ENCODE peak calls at places on chromosomes 11 and 22, in five cellular contexts. V is activated naive CD8-positive, alpha-beta T cell treated with anti-CD3 and anti-CD28 coated beads for 36 hours; R is amniotic epithelial cell; D is caudate nucleus; K is left lobe of liver. O is an unnamed sample.

GRCh38 chr11:68213135-68213515 is at the start of gene KMT5B:
- DNase-seq in V (no peak), R (peak; percentile 55), D (peak; percentile 59), K (peak; percentile 74), O (no peak)

GRCh38 chr11:79013509-79013908 is 427.3 kb downstream of the TENM4 start:
- DNase-seq in V (no peak), R (peak; percentile 16), D (no peak), K (no peak), O (no peak)

GRCh38 chr11:63917685-63918523 is 940 bp upstream of the RCOR2 start:
- DNase-seq in V (peak; percentile 35), R (peak; percentile 17), D (peak; percentile 83), K (no peak), O (no peak)

GRCh38 chr11:132959663-132960062 is 572.6 kb downstream of the OPCML start:
- DNase-seq in V (no peak), R (no peak), D (no peak), K (no peak), O (no peak)

GRCh38 chr11:85281550-85281949 is 345.6 kb downstream of the DLG2 start:
- DNase-seq in V (no peak), R (no peak), D (no peak), K (no peak), O (no peak)

GRCh38 chr11:119578466-119579220 is 150.4 kb downstream of the NECTIN1 start:
- DNase-seq in V (no peak), R (no peak), D (no peak), K (no peak), O (no peak)

GRCh38 chr11:10699072-10699471 is 5.5 kb upstream of the IRAG1 start:
- DNase-seq in V (no peak), R (no peak), D (no peak), K (no peak), O (no peak)

GRCh38 chr11:115054541-115055538 is 376.5 kb downstream of the NXPE2 start:
- DNase-seq in V (no peak), R (no peak), D (no peak), K (no peak), O (no peak)

GRCh38 chr11:119361056-119361787 is 14.7 kb upstream of the MFRP start:
- DNase-seq in V (no peak), R (peak; percentile 97), D (peak; percentile 66), K (peak; percentile 84), O (peak; percentile 74)

GRCh38 chr22:20937794-20938148 is 20.6 kb downstream of the CRKL start:
- DNase-seq in V (no peak), R (no peak), D (no peak), K (no peak), O (no peak)

GRCh38 chr22:29359469-29359868 is 28.9 kb downstream of the AP1B1 start:
- DNase-seq in V (no peak), R (peak; percentile 69), D (peak; percentile 42), K (peak; percentile 72), O (no peak)

GRCh38 chr22:28973352-28973751 is 88.3 kb downstream of the C22orf31 start:
- DNase-seq in V (no peak), R (no peak), D (no peak), K (no peak), O (no peak)

GRCh38 chr22:40020956-40021355 is 26.2 kb downstream of the FAM83F start:
- DNase-seq in V (no peak), R (no peak), D (no peak), K (no peak), O (no peak)

GRCh38 chr11:125110506-125110905 is 920 bp downstream of the TMEM218 start:
- DNase-seq in V (peak; percentile 8), R (peak; percentile 31), D (no peak), K (no peak), O (no peak)

GRCh38 chr11:130371004-130371590 is 56.4 kb upstream of the ZBTB44 start:
- DNase-seq in V (no peak), R (no peak), D (no peak), K (no peak), O (no peak)

GRCh38 chr22:27986459-27986858 is 67.4 kb upstream of the PITPNB start:
- DNase-seq in V (no peak), R (peak; percentile 45), D (no peak), K (no peak), O (no peak)

GRCh38 chr11:123590296-123590912 is 64.0 kb downstream of the SCN3B start:
- DNase-seq in V (no peak), R (peak; percentile 16), D (no peak), K (no peak), O (no peak)

GRCh38 chr11:223921-224320 is 12.2 kb downstream of the SIRT3 start:
- DNase-seq in V (no peak), R (no peak), D (no peak), K (peak; percentile 38), O (no peak)

GRCh38 chr11:69444381-69445130 is 36.9 kb upstream of the LINC01488 start:
- DNase-seq in V (peak; percentile 16), R (peak; percentile 98), D (no peak), K (no peak), O (no peak)

GRCh38 chr22:42069801-42070516 is 653 bp downstream of the NAGA start:
- DNase-seq in V (peak; percentile 22), R (no peak), D (no peak), K (peak; percentile 53), O (no peak)

GRCh38 chr11:65431452-65432132 is 9.0 kb downstream of the NEAT1 start:
- DNase-seq in V (peak; percentile 33), R (peak; percentile 58), D (no peak), K (no peak), O (no peak)

GRCh38 chr22:19844423-19845368 is 10.0 kb downstream of the GNB1L start:
- DNase-seq in V (peak; percentile 22), R (no peak), D (peak; percentile 22), K (peak; percentile 73), O (no peak)

GRCh38 chr11:61290905-61291690 is 4.0 kb downstream of the VWCE start:
- DNase-seq in V (peak; percentile 16), R (no peak), D (no peak), K (no peak), O (no peak)

GRCh38 chr11:44927174-44927661 is 23.5 kb downstream of the TP53I11 start:
- DNase-seq in V (peak; percentile 53), R (peak; percentile 47), D (peak; percentile 83), K (peak; percentile 69), O (peak; percentile 67)

GRCh38 chr11:1879941-1880720 is 11.6 kb downstream of the PRR33 start:
- DNase-seq in V (no peak), R (no peak), D (no peak), K (no peak), O (no peak)

GRCh38 chr11:94796863-94797262 is 28.7 kb downstream of the AMOTL1 start:
- DNase-seq in V (no peak), R (no peak), D (no peak), K (no peak), O (no peak)

GRCh38 chr11:19429108-19429760 is 188.5 kb upstream of the E2F8 start:
- DNase-seq in V (no peak), R (no peak), D (no peak), K (peak; percentile 81), O (no peak)

GRCh38 chr11:67520856-67521824 is 2.1 kb downstream of the CABP2 start:
- DNase-seq in V (no peak), R (no peak), D (no peak), K (no peak), O (no peak)

O was measured in NCI-H2107.